ENCODE peak calls at places on chromosomes 13 and 19, in nine cellular contexts. K, D, G, M, W, U, O, C and T are unnamed samples. For H3K4me1 and H3K27me3, the result is how much of the 10 kb centered on the place peaks cover.

GRCh38 chr19:2627319-2627829 is 75.1 kb downstream of the GNG7 start:
- DNase-seq in D (no peak), M (peak), G (peak), C (peak), W (peak), O (peak), K (peak), U (peak), T (peak)

GRCh38 chr13:110137677-110138008 is 169.3 kb downstream of the COL4A1 start:
- DNase-seq in D (no peak), C (no peak), O (no peak), K (no peak), G (no peak), W (peak), U (no peak), M (peak), T (peak)

GRCh38 chr19:5286465-5287029 is 54.1 kb downstream of the PTPRS start:
- DNase-seq in D (no peak), C (no peak), U (no peak), K (no peak), W (no peak), M (no peak), O (no peak), G (no peak), T (no peak)

GRCh38 chr13:102405499-102406079 is 3.7 kb upstream of the FGF14 start:
- DNase-seq in G (peak), U (no peak), W (no peak), D (no peak), M (no peak), K (no peak), C (peak), O (no peak), T (no peak)

GRCh38 chr13:45715351-45715750 is 13.2 kb downstream of the CBY2 start:
- DNase-seq in D (no peak), M (no peak), O (no peak), W (no peak), G (no peak), K (no peak), C (no peak), U (no peak), T (no peak)

GRCh38 chr19:39145180-39145953 is 19.8 kb downstream of the PAK4 start:
- DNase-seq in W (peak), D (no peak), U (no peak), M (no peak), K (no peak), C (no peak), G (no peak), O (no peak), T (peak)

GRCh38 chr13:73340069-73340468 is 281.3 kb downstream of the KLF5 start:
- DNase-seq in D (no peak), G (no peak), U (no peak), W (no peak), O (no peak), C (no peak), K (no peak), M (no peak), T (no peak)

GRCh38 chr19:47057328-47057727 is 8.9 kb upstream of the TMEM160 start:
- DNase-seq in K (no peak), M (no peak), C (no peak), U (no peak), W (no peak), O (no peak), D (no peak), G (peak), T (no peak)

GRCh38 chr13:30690282-30691188 is 44.8 kb upstream of the ALOX5AP start:
- DNase-seq in G (peak), M (peak), C (peak), W (peak), K (no peak), O (peak), D (no peak), U (no peak), T (peak)

GRCh38 chr19:406121-406711 is 2.7 kb downstream of the C2CD4C start:
- DNase-seq in D (no peak), K (no peak), G (no peak), M (no peak), O (peak), U (no peak), C (no peak), W (no peak), T (no peak)

GRCh38 chr19:14555918-14556661 is 15.8 kb downstream of the NDUFB7 start:
- DNase-seq in M (no peak), U (no peak), O (no peak), G (peak), C (peak), W (no peak), D (no peak), K (no peak), T (no peak)

GRCh38 chr13:85698236-85698635 is 101.0 kb downstream of the SLITRK6 start:
- DNase-seq in O (no peak), C (peak), K (no peak), M (no peak), U (no peak), W (no peak), G (peak), D (no peak), T (no peak)

GRCh38 chr19:29961311-29961710 is 19.3 kb downstream of the URI1 start:
- DNase-seq in D (no peak), U (no peak), O (no peak), G (no peak), C (no peak), M (no peak), K (no peak), W (no peak), T (no peak)
- H3K4me1 ChIP-seq in D (under half), U (under half), O (under half), G (under half), C (under half), M (under half), K (under half), W (under half), T (under half)

DNA sequence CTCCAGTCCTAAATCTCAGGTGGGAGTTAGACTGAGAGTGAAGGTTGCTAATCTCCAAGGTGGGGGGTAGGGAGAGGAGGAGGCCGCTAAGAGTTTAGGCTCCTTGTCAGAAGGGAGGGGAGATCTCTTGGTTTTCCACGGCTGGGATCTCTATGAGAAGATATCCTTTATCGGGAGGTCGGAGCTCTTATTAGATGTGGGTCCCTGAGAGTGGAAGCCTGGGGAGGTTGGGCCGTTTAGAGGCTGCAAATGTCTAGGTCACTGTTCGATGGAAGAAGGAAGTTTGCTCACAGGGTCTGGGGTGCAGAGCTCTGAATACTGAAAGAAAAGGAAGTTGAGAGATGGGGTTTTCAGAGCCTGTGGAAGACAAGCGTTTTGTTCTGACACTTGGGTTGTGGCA is 3.8 kb downstream of the MYADM start:
- DNase-seq in D (no peak), G (no peak), C (no peak), K (no peak), O (no peak), W (peak), M (no peak), U (no peak), T (no peak)
- H3K27ac ChIP-seq in D (no peak), G (no peak), C (no peak), K (peak), O (no peak), W (no peak), M (no peak), U (peak), T (no peak)

DNA sequence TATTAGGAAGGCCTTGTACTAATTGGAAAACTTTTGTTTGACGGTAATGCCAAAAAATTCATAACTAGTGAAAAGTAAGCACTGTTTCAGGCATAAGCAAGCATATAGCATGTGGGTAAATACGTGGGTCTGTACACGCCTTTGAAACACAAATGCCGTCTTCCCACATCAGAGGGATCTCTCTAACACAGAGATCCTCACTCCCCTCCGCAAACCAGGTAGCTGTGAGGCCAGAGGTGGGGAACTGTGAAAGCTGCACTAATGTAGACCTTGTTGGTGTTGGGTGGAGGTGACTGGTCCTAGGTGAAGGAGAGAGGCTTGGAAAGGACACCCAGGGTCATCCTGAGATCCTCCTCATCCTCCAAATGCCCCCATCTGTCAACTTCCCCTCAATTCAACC is 16.0 kb upstream of the POU2F2 start:
- DNase-seq in G (no peak), C (no peak), O (no peak), U (no peak), W (no peak), K (no peak), D (no peak), M (no peak), T (no peak)
- H3K27me3 ChIP-seq in G (half or more), C (under half), O (under half), U (under half), W (under half), K (under half), D (under half), M (under half), T (under half)

GRCh38 chr13:44307844-44308243 is 65.8 kb upstream of the SERP2 start:
- DNase-seq in D (no peak), M (no peak), U (no peak), K (no peak), G (no peak), W (no peak), O (no peak), C (no peak), T (no peak)

GRCh38 chr13:44307255-44307654 is 66.4 kb upstream of the SERP2 start:
- DNase-seq in W (no peak), C (peak), K (no peak), D (no peak), O (no peak), U (no peak), G (peak), M (no peak), T (no peak)

GRCh38 chr13:44306401-44307192 is 67.0 kb upstream of the SERP2 start:
- DNase-seq in M (peak), D (no peak), W (peak), O (peak), K (no peak), U (no peak), G (peak), C (peak), T (peak)

GRCh38 chr13:44309771-44310767 is 63.6 kb upstream of the SERP2 start:
- DNase-seq in D (no peak), M (peak), G (no peak), U (no peak), C (peak), O (no peak), K (no peak), W (peak), T (no peak)

DNA sequence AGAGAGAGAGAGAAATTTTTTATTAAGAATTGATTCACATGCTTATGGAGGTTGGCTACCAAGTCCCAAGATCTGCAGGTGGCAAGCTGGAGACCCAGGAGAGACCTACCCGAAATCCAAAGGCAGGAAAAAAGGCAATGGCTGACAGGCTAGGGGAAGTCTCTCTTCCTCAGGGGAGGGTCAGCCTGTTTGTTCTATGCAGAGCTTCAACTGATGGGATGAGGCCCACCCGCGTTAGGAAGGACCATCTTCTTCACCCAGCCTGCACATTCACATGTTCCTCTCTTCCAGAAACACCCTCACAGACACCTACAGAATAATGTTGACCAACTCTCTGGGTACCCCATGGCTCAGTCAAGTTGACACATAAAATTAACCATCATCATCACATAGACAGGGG is 65.3 kb upstream of the SERP2 start:
- DNase-seq in M (no peak), W (no peak), D (no peak), C (no peak), G (no peak), K (no peak), O (no peak), U (no peak), T (no peak)
- H3K4me1 ChIP-seq in M (under half), W (under half), D (under half), C (under half), G (under half), K (under half), O (under half), U (under half), T (under half)

DNA sequence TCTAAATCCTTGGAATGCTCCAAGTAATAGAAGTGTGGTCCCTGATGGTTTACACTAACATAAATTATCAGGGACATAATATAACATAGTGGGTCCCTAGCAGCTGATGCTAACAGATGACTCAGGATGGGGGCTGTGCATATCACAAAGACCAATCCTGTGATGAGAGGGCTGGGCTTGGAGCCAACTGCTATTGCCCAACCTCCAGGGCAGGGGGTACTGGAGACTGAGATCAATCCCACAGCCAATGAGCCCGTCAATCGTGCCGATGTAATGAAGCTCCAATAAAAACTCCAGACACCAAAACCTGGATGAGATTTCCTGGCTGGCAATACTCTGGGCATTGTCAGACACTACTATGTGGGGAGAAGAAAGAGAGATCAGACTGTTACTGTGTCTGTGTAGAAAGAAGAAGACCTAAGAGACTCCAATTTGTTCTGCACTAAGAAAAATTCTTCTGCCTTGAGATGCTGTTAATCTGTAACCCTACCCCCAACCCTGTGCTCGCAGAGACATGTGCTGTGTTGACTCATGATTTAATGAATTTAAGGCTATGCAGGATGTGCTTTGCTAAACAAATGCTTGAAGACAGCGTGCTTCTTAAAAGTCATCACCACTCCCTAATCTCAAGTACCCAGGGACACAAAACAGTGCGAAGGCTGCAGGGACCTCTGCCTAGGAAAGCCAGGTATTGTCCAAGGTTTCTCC is 33.4 kb downstream of the ABCC4 start:
- DNase-seq in W (peak), M (no peak), U (no peak), G (peak), C (peak), K (no peak), O (no peak), D (no peak), T (peak)
- H3K27ac ChIP-seq in W (no peak), M (no peak), U (no peak), G (peak), C (peak), K (no peak), O (no peak), D (no peak), T (no peak)

DNA sequence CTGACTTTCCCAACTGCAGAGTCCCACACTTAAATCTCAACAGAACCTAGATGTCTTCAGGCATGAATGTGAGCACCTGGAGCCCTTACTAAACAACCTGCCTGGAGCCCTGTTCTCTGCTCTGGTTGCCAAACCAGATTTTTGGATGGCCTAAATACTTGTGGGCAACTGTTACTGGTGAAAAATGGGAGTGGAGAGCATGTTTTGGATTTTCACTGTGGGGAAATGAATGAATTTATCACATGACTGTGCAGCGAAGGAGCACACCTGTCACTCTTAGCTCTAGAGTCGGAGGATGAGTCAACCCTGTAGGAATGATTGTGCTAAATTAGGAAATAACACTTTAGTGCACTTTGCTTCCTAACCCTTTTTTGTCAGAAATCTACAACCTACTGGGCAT is 30.3 kb downstream of the SHISA2 start:
- DNase-seq in C (peak), M (no peak), O (no peak), G (no peak), U (no peak), D (no peak), W (no peak), K (no peak), T (no peak)
- H3K27me3 ChIP-seq in C (under half), M (under half), O (under half), G (under half), U (under half), D (under half), W (under half), K (under half), T (under half)

DNA sequence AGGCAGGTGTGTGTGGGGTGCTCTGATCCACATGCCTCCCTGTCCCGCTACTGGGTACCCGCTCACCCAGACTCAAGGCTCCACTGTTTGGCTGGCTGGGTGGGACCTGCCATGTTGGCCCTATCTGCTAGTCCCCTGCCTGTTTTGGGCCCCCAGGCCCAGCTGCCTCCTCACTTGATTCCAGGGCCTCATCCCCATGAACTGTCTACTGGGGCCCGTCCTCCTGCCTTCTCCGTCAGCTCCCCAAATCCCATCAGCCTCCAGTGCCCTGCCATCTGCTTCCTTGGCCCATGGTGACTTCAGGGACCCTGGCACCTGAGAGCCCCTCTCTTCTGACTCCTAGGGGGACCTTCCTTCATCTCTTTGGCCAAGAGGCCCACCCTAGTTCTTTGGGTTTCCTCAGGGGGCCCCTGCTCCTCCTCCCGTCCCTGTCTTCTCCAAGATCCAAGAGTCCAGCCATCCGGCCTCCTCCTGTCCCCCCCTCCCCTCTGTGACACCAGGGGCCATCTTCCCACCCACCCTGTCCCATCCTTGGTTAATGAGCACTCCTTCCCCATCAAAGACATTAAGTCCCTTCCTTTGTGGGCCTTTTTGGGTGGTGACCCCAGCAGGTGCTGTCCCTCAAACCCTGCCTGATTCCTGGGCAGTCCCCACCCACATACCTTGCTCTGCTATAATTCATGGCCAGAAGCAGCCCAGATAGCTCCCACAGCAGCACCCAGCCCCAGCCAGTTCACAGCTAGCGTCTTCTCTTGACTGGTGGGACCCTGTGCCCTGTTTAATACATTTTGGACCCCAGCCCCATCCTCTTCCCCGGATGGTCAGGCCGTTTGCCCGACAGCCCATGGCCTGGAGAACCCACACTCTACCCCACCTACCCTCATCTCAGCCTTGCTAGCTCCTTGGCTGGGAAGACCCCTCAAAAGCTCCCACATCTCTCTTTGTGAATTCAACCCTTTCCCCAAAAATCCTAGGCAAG is 1.9 kb downstream of the CCDC106 start:
- DNase-seq in O (no peak), K (no peak), U (no peak), C (no peak), D (no peak), W (peak), G (no peak), M (no peak), T (no peak)
- H3K4me1 ChIP-seq in O (under half), K (under half), U (under half), C (under half), D (under half), W (under half), G (under half), M (under half), T (under half)

GRCh38 chr19:28264556-28264955 is 948.4 kb downstream of the UQCRFS1 start:
- DNase-seq in D (no peak), G (no peak), W (no peak), O (no peak), M (no peak), U (no peak), K (no peak), C (no peak), T (no peak)
- H3K27ac ChIP-seq in D (no peak), G (no peak), W (no peak), O (no peak), M (no peak), U (no peak), K (no peak), C (no peak), T (no peak)

DNA sequence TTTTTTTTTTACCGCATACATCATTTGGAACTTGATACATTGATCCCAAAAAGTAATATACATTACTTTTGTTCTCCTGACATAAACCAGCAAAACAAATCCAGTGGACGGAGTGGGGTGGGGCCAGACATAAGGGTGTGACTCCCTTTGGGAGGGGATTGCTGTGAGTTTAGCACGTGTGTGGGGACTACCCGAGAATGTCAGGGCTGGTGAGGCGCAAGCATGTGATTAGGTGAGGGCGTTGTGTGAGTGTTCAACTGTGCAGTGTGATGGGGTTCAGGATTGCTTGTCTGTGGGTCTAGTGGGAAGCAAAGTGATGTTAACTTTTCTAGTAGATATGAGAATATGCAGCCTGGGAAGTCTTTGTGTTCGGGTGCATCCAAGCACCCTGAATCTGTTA is 468.0 kb downstream of the TSHZ3 start:
- DNase-seq in U (no peak), O (no peak), G (no peak), C (no peak), W (no peak), D (no peak), M (no peak), K (no peak), T (no peak)
- H3K27me3 ChIP-seq in U (under half), O (under half), G (under half), C (under half), W (under half), D (under half), M (under half), K (under half), T (under half)

DNA sequence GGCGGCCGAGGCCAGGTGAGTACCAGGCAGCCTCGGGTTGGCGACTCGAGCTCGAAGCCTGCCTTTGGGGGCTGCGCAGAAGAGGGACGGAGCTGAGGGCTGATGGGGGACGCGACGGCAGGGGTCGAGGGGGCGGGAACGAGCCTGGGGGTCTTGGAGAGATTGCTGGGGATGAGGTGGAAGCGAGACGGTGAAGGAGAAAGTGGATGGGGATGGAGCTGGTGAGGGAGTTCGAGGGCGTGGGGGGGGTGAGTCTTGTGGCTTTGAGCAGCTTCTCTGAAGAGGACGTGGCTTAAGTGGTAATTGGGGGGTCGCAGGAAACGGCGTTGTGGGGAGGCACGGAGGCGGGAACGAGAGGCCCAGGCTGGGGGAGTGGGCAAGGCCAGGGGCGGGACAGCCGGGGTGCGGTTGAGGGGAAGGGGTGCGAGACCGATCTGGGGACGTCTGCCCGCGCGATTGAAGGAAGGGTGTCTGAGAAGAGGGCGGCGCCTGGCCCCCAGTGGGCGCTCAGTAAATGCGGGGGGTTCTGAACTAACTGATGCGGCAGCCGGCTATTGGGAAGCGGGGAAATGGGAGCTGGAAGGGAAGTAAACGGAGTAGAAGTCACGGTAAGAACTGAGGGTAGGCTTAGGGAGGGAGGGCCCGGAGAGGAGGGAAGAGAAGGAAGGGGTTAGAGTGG is 422 bp downstream of the MYO9B start:
- DNase-seq in M (peak), W (peak), D (no peak), K (no peak), O (peak), C (peak), G (peak), U (no peak), T (peak)
- H3K4me1 ChIP-seq in M (under half), W (under half), D (under half), K (under half), O (under half), C (under half), G (under half), U (under half), T (under half)